ENCODE peak calls at places on chromosome 18, in four cellular contexts. C, J, W and H are unnamed samples.

GRCh38 chr18:62839874-62840713 is 124.8 kb downstream of the PHLPP1 start:
- DNase-seq in C (no peak), J (no peak), W (peak; percentile 67), H (no peak)

GRCh38 chr18:36195427-36196122 is 8.3 kb downstream of the MOCOS start:
- DNase-seq in C (no peak), J (no peak), W (no peak), H (no peak)

GRCh38 chr18:12282436-12283039 is 25.5 kb upstream of the TUBB6 start:
- DNase-seq in C (no peak), J (no peak), W (peak; percentile 93), H (no peak)

GRCh38 chr18:8277270-8277669 is 332.0 kb upstream of the RAB12 start:
- DNase-seq in C (no peak), J (no peak), W (no peak), H (no peak)

GRCh38 chr18:37445368-37445767 is 120.2 kb downstream of the CELF4 start:
- DNase-seq in C (no peak), J (no peak), W (no peak), H (no peak)

GRCh38 chr18:75915941-75916640 is 488.6 kb upstream of the SMIM21 start:
- DNase-seq in C (no peak), J (peak; percentile 5), W (no peak), H (peak; percentile 48)

GRCh38 chr18:53148056-53148574 is 808.1 kb downstream of the DCC start:
- DNase-seq in C (no peak), J (no peak), W (no peak), H (no peak)

GRCh38 chr18:23933407-23933806 is 81.1 kb upstream of the TTC39C start:
- DNase-seq in C (no peak), J (no peak), W (peak; percentile 18), H (no peak)

GRCh38 chr18:67919316-67919715 is 402.8 kb upstream of the DSEL start:
- DNase-seq in C (no peak), J (no peak), W (no peak), H (no peak)

GRCh38 chr18:68456985-68457384 is 257.9 kb downstream of the TMX3 start:
- DNase-seq in C (no peak), J (no peak), W (no peak), H (no peak)

GRCh38 chr18:56576826-56577573 is 61.4 kb downstream of the TXNL1 start:
- DNase-seq in C (no peak), J (no peak), W (no peak), H (no peak)

GRCh38 chr18:27847412-27847811 is 329.5 kb downstream of the CDH2 start:
- DNase-seq in C (no peak), J (no peak), W (no peak), H (no peak)

GRCh38 chr18:74796928-74797576 is 199.4 kb downstream of the ZNF407 start:
- DNase-seq in C (no peak), J (no peak), W (peak; percentile 67), H (peak; percentile 52)

GRCh38 chr18:70036168-70036567 is 88.5 kb upstream of the CD226 start:
- DNase-seq in C (no peak), J (no peak), W (no peak), H (no peak)

GRCh38 chr18:46916551-46917107 is 678 bp downstream of the PIAS2 start:
- DNase-seq in C (peak; percentile 39), J (peak; percentile 54), W (peak; percentile 61), H (peak; percentile 40)

GRCh38 chr18:62388855-62389760 is 64.0 kb downstream of the TNFRSF11A start:
- DNase-seq in C (no peak), J (no peak), W (peak; percentile 15), H (no peak)

GRCh38 chr18:63897072-63897471 is 9.6 kb downstream of the SERPINB2 start:
- DNase-seq in C (no peak), J (no peak), W (peak; percentile 25), H (no peak)